ENCODE peak calls at places on chromosomes 13 and 19, in ten cellular contexts. F is fibroblast of mammary gland; U is HTR-8/SVneo; K is tibial artery; Y is stimulated activated CD4-positive, alpha-beta T cell treated with anti-CD3 and anti-CD28 coated beads, Interleukin-1b, Interleukin-23, amount 100 ng/mL, for 1 hour; D is HFFc6; R is fibroblast of lung; E is H1; X is AG04449; O is Jurkat, Clone E6-1. B is an unnamed sample.

GRCh38 chr19:42613666-42614065 is 18.9 kb upstream of the CEACAM8 start:
- DNase-seq in F (no peak), U (no peak), K (no peak), Y (no peak), D (no peak), R (no peak), E (no peak), X (no peak), O (no peak), B (no peak)

GRCh38 chr19:2070436-2070827 is 19.4 kb upstream of the MKNK2 start:
- DNase-seq in F (no peak), U (no peak), K (no peak), Y (no peak), D (no peak), R (no peak), E (no peak), X (no peak), O (no peak), B (no peak)

GRCh38 chr13:110018009-110018408 is 231.6 kb upstream of the IRS2 start:
- DNase-seq in F (peak; percentile 50), U (no peak), K (no peak), Y (no peak), D (no peak), R (peak; percentile 37), E (no peak), X (no peak), O (no peak), B (no peak)

GRCh38 chr19:43422000-43422688 is 7.5 kb downstream of the TEX101 start:
- DNase-seq in F (no peak), U (no peak), K (no peak), Y (no peak), D (no peak), R (no peak), E (no peak), X (no peak), O (no peak), B (no peak)

GRCh38 chr19:15468675-15469512 is 4.5 kb upstream of the RASAL3 start:
- DNase-seq in F (no peak), U (no peak), K (no peak), Y (no peak), D (no peak), R (no peak), E (no peak), X (no peak), O (no peak), B (no peak)

GRCh38 chr19:54662730-54663129 is at the start of gene LILRB4:
- DNase-seq in F (no peak), U (no peak), K (peak; percentile 52), Y (no peak), D (no peak), R (no peak), E (no peak), X (no peak), O (no peak), B (no peak)

GRCh38 chr19:56119585-56119978 is 1.5 kb downstream of the ZNF787 start:
- DNase-seq in F (peak; percentile 61), U (no peak), K (no peak), Y (no peak), D (peak; percentile 30), R (peak; percentile 42), E (no peak), X (peak; percentile 29), O (no peak), B (no peak)

GRCh38 chr19:41886761-41887710 is 4.1 kb downstream of the ARHGEF1 start:
- DNase-seq in F (no peak), U (no peak), K (no peak), Y (no peak), D (no peak), R (no peak), E (no peak), X (no peak), O (peak; percentile 91), B (no peak)

GRCh38 chr13:63208811-63209210 is 1793.2 kb upstream of the PCDH20 start:
- DNase-seq in F (peak; percentile 3), U (no peak), K (no peak), Y (no peak), D (no peak), R (peak; percentile 76), E (no peak), X (no peak), O (no peak), B (no peak)

GRCh38 chr19:38213911-38214625 is 10.0 kb downstream of the DPF1 start:
- DNase-seq in F (peak; percentile 29), U (no peak), K (no peak), Y (no peak), D (peak; percentile 27), R (peak; percentile 91), E (no peak), X (no peak), O (peak; percentile 81), B (no peak)

GRCh38 chr19:18408053-18408476 is 10.6 kb upstream of the LRRC25 start:
- DNase-seq in F (no peak), U (no peak), K (no peak), Y (no peak), D (no peak), R (no peak), E (no peak), X (no peak), O (no peak), B (no peak)

B was measured in coronary artery.